ENCODE peak calls at places on chromosomes 7 and 10, in ten cellular contexts. One of them, this sample, is unnamed.

GRCh38 chr10:123974406-123974805 is 82.8 kb upstream of the CPXM2 start:
- DNase-seq in neural crest cell: no peak
- DNase-seq in CD8-positive, alpha-beta T cell: no peak
- DNase-seq in ovary: no peak
- DNase-seq in psoas muscle: peak
- DNase-seq in suprapubic skin: no peak
- DNase-seq in progenitor cell of endocrine pancreas: no peak
- DNase-seq in fibroblast of pulmonary artery: peak
- DNase-seq in GM06990: no peak
- DNase-seq in lung: peak
- DNase-seq in this sample: no peak

GRCh38 chr10:129467346-129468119 is 492 bp downstream of the MGMT start:
- DNase-seq in neural crest cell: no peak
- DNase-seq in lung: no peak
- DNase-seq in CD8-positive, alpha-beta T cell: no peak
- DNase-seq in ovary: no peak
- DNase-seq in GM06990: no peak
- DNase-seq in fibroblast of pulmonary artery: peak
- DNase-seq in progenitor cell of endocrine pancreas: no peak
- DNase-seq in suprapubic skin: no peak
- DNase-seq in psoas muscle: no peak
- DNase-seq in this sample: peak

GRCh38 chr7:94588090-94588489 is 67.8 kb downstream of the SGCE start:
- DNase-seq in ovary: no peak
- DNase-seq in CD8-positive, alpha-beta T cell: no peak
- DNase-seq in psoas muscle: no peak
- DNase-seq in GM06990: no peak
- DNase-seq in neural crest cell: no peak
- DNase-seq in lung: no peak
- DNase-seq in progenitor cell of endocrine pancreas: no peak
- DNase-seq in suprapubic skin: no peak
- DNase-seq in fibroblast of pulmonary artery: no peak
- DNase-seq in this sample: no peak

GRCh38 chr10:11297136-11297535 is 279.5 kb downstream of the CELF2 start:
- DNase-seq in ovary: no peak
- DNase-seq in psoas muscle: no peak
- DNase-seq in lung: no peak
- DNase-seq in CD8-positive, alpha-beta T cell: no peak
- DNase-seq in fibroblast of pulmonary artery: no peak
- DNase-seq in progenitor cell of endocrine pancreas: no peak
- DNase-seq in GM06990: no peak
- DNase-seq in suprapubic skin: no peak
- DNase-seq in neural crest cell: no peak
- DNase-seq in this sample: no peak

GRCh38 chr10:104350146-104350635 is 3.4 kb upstream of the CFAP58 start:
- DNase-seq in psoas muscle: no peak
- DNase-seq in GM06990: no peak
- DNase-seq in progenitor cell of endocrine pancreas: no peak
- DNase-seq in CD8-positive, alpha-beta T cell: no peak
- DNase-seq in lung: no peak
- DNase-seq in neural crest cell: no peak
- DNase-seq in suprapubic skin: no peak
- DNase-seq in fibroblast of pulmonary artery: peak
- DNase-seq in ovary: no peak
- DNase-seq in this sample: peak

GRCh38 chr7:50534690-50535290 is 30.4 kb downstream of the DDC start:
- DNase-seq in progenitor cell of endocrine pancreas: no peak
- DNase-seq in lung: peak
- DNase-seq in neural crest cell: no peak
- DNase-seq in fibroblast of pulmonary artery: peak
- DNase-seq in GM06990: no peak
- DNase-seq in ovary: no peak
- DNase-seq in CD8-positive, alpha-beta T cell: no peak
- DNase-seq in psoas muscle: no peak
- DNase-seq in suprapubic skin: no peak
- DNase-seq in this sample: no peak

GRCh38 chr7:55130554-55131198 is 111.9 kb downstream of the EGFR start:
- DNase-seq in psoas muscle: peak
- DNase-seq in lung: no peak
- DNase-seq in ovary: peak
- DNase-seq in progenitor cell of endocrine pancreas: no peak
- DNase-seq in suprapubic skin: no peak
- DNase-seq in CD8-positive, alpha-beta T cell: no peak
- DNase-seq in GM06990: no peak
- DNase-seq in fibroblast of pulmonary artery: peak
- DNase-seq in neural crest cell: peak
- DNase-seq in this sample: no peak

GRCh38 chr7:157552295-157552993 is 215.6 kb downstream of the DNAJB6 start:
- DNase-seq in ovary: no peak
- DNase-seq in psoas muscle: no peak
- DNase-seq in GM06990: no peak
- DNase-seq in fibroblast of pulmonary artery: no peak
- DNase-seq in neural crest cell: no peak
- DNase-seq in suprapubic skin: peak
- DNase-seq in lung: no peak
- DNase-seq in CD8-positive, alpha-beta T cell: no peak
- DNase-seq in progenitor cell of endocrine pancreas: no peak
- DNase-seq in this sample: no peak

DNA sequence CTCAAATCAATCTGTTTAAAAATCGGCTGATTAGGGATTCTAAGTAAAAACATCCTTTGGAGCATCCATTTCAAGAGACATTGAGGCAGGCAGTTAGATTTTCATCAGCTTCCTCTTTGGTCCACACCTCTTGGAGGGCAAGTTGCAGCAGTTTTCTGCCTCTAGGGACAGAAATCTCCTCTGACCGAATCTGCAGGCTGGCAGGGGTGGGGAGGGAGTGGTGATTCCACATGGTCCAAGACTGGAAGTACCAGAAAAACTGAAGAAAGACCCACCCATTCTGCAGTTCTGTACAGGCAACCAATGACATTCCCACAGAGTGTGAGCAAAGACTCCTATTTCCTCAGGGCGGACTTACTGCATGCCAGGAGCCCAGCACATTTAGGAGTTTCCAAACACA is 29.0 kb downstream of the FGFBP3 start:
- DNase-seq in lung: no peak
- DNase-seq in neural crest cell: no peak
- DNase-seq in psoas muscle: no peak
- DNase-seq in progenitor cell of endocrine pancreas: no peak
- DNase-seq in GM06990: no peak
- DNase-seq in CD8-positive, alpha-beta T cell: no peak
- DNase-seq in ovary: no peak
- DNase-seq in suprapubic skin: no peak
- DNase-seq in fibroblast of pulmonary artery: no peak
- DNase-seq in this sample: no peak
- TF ChIP-seq CTCF in lung: no peak
- TF ChIP-seq CTCF in neural crest cell: peak
- TF ChIP-seq CTCF in psoas muscle: no peak
- TF ChIP-seq CTCF in progenitor cell of endocrine pancreas: peak
- TF ChIP-seq CTCF in GM06990: no peak
- TF ChIP-seq CTCF in CD8-positive, alpha-beta T cell: no peak
- TF ChIP-seq CTCF in ovary: no peak
- TF ChIP-seq CTCF in suprapubic skin: no peak
- TF ChIP-seq CTCF in fibroblast of pulmonary artery: no peak
- TF ChIP-seq CTCF in this sample: no peak

DNA sequence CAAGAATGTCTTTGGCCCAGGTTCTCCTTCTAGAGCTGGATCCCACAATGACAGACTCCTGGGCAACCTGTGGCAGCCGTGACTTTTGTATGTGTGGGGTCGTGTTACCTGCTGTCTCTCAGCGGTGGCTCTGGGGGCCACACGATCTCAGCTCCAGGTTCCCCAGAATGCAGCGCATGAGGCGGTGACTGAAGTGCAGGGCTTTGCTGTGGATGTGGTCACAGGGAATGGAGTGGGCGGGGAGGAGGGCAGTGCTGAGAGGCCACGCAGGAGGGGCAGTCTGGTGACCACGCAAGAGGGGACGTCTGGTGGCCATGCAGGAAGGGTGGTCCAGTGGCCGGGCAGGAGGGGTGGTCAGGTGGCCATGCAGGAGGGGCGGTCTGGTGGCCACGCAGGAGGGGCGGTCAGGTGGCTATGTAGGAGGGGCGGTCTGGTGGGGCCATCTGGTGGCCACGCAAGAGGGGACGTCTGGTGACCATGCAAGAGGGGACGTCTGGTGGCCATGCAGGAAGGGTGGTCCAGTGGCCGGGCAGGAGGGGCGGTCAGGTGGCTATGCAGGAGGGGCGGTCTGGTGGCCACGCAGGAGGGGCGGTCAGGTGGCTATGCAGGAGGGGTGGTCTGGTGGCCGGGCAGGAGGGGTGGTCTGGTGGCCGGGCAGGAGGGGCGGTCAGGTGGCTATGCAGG is 112.7 kb downstream of the ACTR3B start:
- DNase-seq in lung: no peak
- DNase-seq in neural crest cell: no peak
- DNase-seq in GM06990: no peak
- DNase-seq in psoas muscle: no peak
- DNase-seq in ovary: no peak
- DNase-seq in CD8-positive, alpha-beta T cell: no peak
- DNase-seq in suprapubic skin: no peak
- DNase-seq in progenitor cell of endocrine pancreas: no peak
- DNase-seq in fibroblast of pulmonary artery: no peak
- DNase-seq in this sample: no peak
- TF ChIP-seq CTCF in lung: no peak
- TF ChIP-seq CTCF in neural crest cell: no peak
- TF ChIP-seq CTCF in GM06990: no peak
- TF ChIP-seq CTCF in psoas muscle: no peak
- TF ChIP-seq CTCF in ovary: no peak
- TF ChIP-seq CTCF in CD8-positive, alpha-beta T cell: no peak
- TF ChIP-seq CTCF in suprapubic skin: no peak
- TF ChIP-seq CTCF in progenitor cell of endocrine pancreas: no peak
- TF ChIP-seq CTCF in fibroblast of pulmonary artery: no peak
- TF ChIP-seq CTCF in this sample: no peak

GRCh38 chr10:79051766-79052165 is 17.0 kb upstream of the ZMIZ1 start:
- DNase-seq in fibroblast of pulmonary artery: no peak
- DNase-seq in GM06990: no peak
- DNase-seq in psoas muscle: peak
- DNase-seq in neural crest cell: no peak
- DNase-seq in suprapubic skin: peak
- DNase-seq in CD8-positive, alpha-beta T cell: no peak
- DNase-seq in ovary: peak
- DNase-seq in lung: no peak
- DNase-seq in progenitor cell of endocrine pancreas: no peak
- DNase-seq in this sample: no peak

GRCh38 chr10:79050896-79051555 is 17.7 kb upstream of the ZMIZ1 start:
- DNase-seq in ovary: peak
- DNase-seq in suprapubic skin: peak
- DNase-seq in neural crest cell: no peak
- DNase-seq in lung: no peak
- DNase-seq in fibroblast of pulmonary artery: peak
- DNase-seq in progenitor cell of endocrine pancreas: no peak
- DNase-seq in CD8-positive, alpha-beta T cell: no peak
- DNase-seq in psoas muscle: peak
- DNase-seq in GM06990: no peak
- DNase-seq in this sample: no peak

GRCh38 chr10:79053081-79053434 is 15.7 kb upstream of the ZMIZ1 start:
- DNase-seq in GM06990: no peak
- DNase-seq in neural crest cell: no peak
- DNase-seq in lung: no peak
- DNase-seq in suprapubic skin: peak
- DNase-seq in CD8-positive, alpha-beta T cell: no peak
- DNase-seq in psoas muscle: no peak
- DNase-seq in fibroblast of pulmonary artery: no peak
- DNase-seq in ovary: peak
- DNase-seq in progenitor cell of endocrine pancreas: no peak
- DNase-seq in this sample: no peak

GRCh38 chr10:79053481-79054202 is 15.1 kb upstream of the ZMIZ1 start:
- DNase-seq in psoas muscle: peak
- DNase-seq in lung: no peak
- DNase-seq in ovary: peak
- DNase-seq in suprapubic skin: peak
- DNase-seq in GM06990: no peak
- DNase-seq in fibroblast of pulmonary artery: no peak
- DNase-seq in progenitor cell of endocrine pancreas: no peak
- DNase-seq in neural crest cell: no peak
- DNase-seq in CD8-positive, alpha-beta T cell: no peak
- DNase-seq in this sample: no peak

GRCh38 chr10:79052311-79053080 is 16.3 kb upstream of the ZMIZ1 start:
- DNase-seq in suprapubic skin: peak
- DNase-seq in fibroblast of pulmonary artery: peak
- DNase-seq in ovary: peak
- DNase-seq in neural crest cell: no peak
- DNase-seq in CD8-positive, alpha-beta T cell: no peak
- DNase-seq in lung: no peak
- DNase-seq in GM06990: no peak
- DNase-seq in progenitor cell of endocrine pancreas: peak
- DNase-seq in psoas muscle: peak
- DNase-seq in this sample: no peak
- TF ChIP-seq CTCF in suprapubic skin: no peak
- TF ChIP-seq CTCF in fibroblast of pulmonary artery: peak
- TF ChIP-seq CTCF in ovary: no peak
- TF ChIP-seq CTCF in neural crest cell: peak
- TF ChIP-seq CTCF in CD8-positive, alpha-beta T cell: peak
- TF ChIP-seq CTCF in lung: peak
- TF ChIP-seq CTCF in GM06990: peak
- TF ChIP-seq CTCF in progenitor cell of endocrine pancreas: peak
- TF ChIP-seq CTCF in psoas muscle: no peak
- TF ChIP-seq CTCF in this sample: no peak

GRCh38 chr10:113441871-113442270 is 111.0 kb upstream of the HABP2 start:
- DNase-seq in ovary: no peak
- DNase-seq in neural crest cell: no peak
- DNase-seq in psoas muscle: no peak
- DNase-seq in CD8-positive, alpha-beta T cell: no peak
- DNase-seq in GM06990: no peak
- DNase-seq in progenitor cell of endocrine pancreas: no peak
- DNase-seq in lung: no peak
- DNase-seq in fibroblast of pulmonary artery: no peak
- DNase-seq in suprapubic skin: no peak
- DNase-seq in this sample: no peak

GRCh38 chr10:113442340-113442739 is 110.5 kb upstream of the HABP2 start:
- DNase-seq in psoas muscle: no peak
- DNase-seq in fibroblast of pulmonary artery: no peak
- DNase-seq in CD8-positive, alpha-beta T cell: no peak
- DNase-seq in suprapubic skin: no peak
- DNase-seq in ovary: no peak
- DNase-seq in GM06990: no peak
- DNase-seq in neural crest cell: no peak
- DNase-seq in lung: no peak
- DNase-seq in progenitor cell of endocrine pancreas: no peak
- DNase-seq in this sample: no peak

GRCh38 chr10:113438660-113439059 is 114.2 kb upstream of the HABP2 start:
- DNase-seq in fibroblast of pulmonary artery: peak
- DNase-seq in ovary: no peak
- DNase-seq in progenitor cell of endocrine pancreas: no peak
- DNase-seq in GM06990: no peak
- DNase-seq in CD8-positive, alpha-beta T cell: no peak
- DNase-seq in psoas muscle: no peak
- DNase-seq in lung: no peak
- DNase-seq in suprapubic skin: no peak
- DNase-seq in neural crest cell: no peak
- DNase-seq in this sample: no peak

GRCh38 chr10:113444766-113445365 is 108.0 kb upstream of the HABP2 start:
- DNase-seq in ovary: no peak
- DNase-seq in progenitor cell of endocrine pancreas: no peak
- DNase-seq in suprapubic skin: no peak
- DNase-seq in psoas muscle: no peak
- DNase-seq in CD8-positive, alpha-beta T cell: no peak
- DNase-seq in fibroblast of pulmonary artery: no peak
- DNase-seq in neural crest cell: no peak
- DNase-seq in GM06990: no peak
- DNase-seq in lung: no peak
- DNase-seq in this sample: no peak

DNA sequence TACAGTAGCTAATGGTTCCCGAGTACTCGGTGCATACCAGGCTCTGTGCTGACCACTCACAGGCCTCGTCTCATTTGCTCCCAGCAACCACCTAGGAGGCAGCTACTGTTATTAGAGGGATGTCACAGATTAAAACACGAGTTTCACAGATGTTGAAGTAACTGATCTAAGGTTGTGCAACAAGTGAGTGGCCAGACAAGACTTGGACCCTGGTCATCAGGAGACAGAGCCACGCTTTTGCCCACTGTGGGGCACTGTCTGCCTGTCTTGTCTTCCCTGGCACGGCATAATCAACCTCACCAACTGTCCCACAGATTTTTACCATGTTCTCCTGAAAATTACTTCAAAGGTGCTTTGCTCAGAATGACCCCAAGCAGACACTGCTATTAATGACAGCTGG is 111.6 kb upstream of the HABP2 start:
- DNase-seq in psoas muscle: no peak
- DNase-seq in CD8-positive, alpha-beta T cell: no peak
- DNase-seq in suprapubic skin: no peak
- DNase-seq in neural crest cell: no peak
- DNase-seq in lung: no peak
- DNase-seq in fibroblast of pulmonary artery: no peak
- DNase-seq in ovary: peak
- DNase-seq in progenitor cell of endocrine pancreas: no peak
- DNase-seq in GM06990: no peak
- DNase-seq in this sample: no peak
- TF ChIP-seq CTCF in psoas muscle: peak
- TF ChIP-seq CTCF in CD8-positive, alpha-beta T cell: no peak
- TF ChIP-seq CTCF in suprapubic skin: no peak
- TF ChIP-seq CTCF in neural crest cell: no peak
- TF ChIP-seq CTCF in lung: no peak
- TF ChIP-seq CTCF in fibroblast of pulmonary artery: no peak
- TF ChIP-seq CTCF in ovary: no peak
- TF ChIP-seq CTCF in progenitor cell of endocrine pancreas: no peak
- TF ChIP-seq CTCF in GM06990: no peak
- TF ChIP-seq CTCF in this sample: no peak

This sample was measured in GM20000.